ENCODE peak calls at places on chromosomes 1 and 21, in five cellular contexts. K, S, L, Z and F are unnamed samples.

GRCh38 chr1:65112811-65113210 is 35.2 kb upstream of the AK4 start:
- DNase-seq in K (no peak), S (no peak), L (no peak), Z (no peak), F (no peak)

GRCh38 chr1:179883040-179883501 is 986 bp downstream of the TOR1AIP1 start:
- DNase-seq in K (no peak), S (peak; percentile 35), L (no peak), Z (no peak), F (peak; percentile 69)

GRCh38 chr21:22076471-22076870 is 1078.3 kb downstream of the NCAM2 start:
- DNase-seq in K (no peak), S (no peak), L (no peak), Z (no peak), F (no peak)

GRCh38 chr21:39030127-39030884 is 152.9 kb downstream of the PSMG1 start:
- DNase-seq in K (no peak), S (no peak), L (no peak), Z (no peak), F (no peak)

GRCh38 chr1:240000634-240001033 is 91.0 kb upstream of the FMN2 start:
- DNase-seq in K (no peak), S (no peak), L (peak; percentile 68), Z (peak; percentile 82), F (no peak)

GRCh38 chr1:228156941-228157351 is 7.2 kb downstream of the GJC2 start:
- DNase-seq in K (no peak), S (no peak), L (no peak), Z (no peak), F (no peak)

GRCh38 chr1:78716186-78716585 is 66.6 kb downstream of the IFI44 start:
- DNase-seq in K (peak; percentile 55), S (no peak), L (peak; percentile 62), Z (peak; percentile 49), F (no peak)

GRCh38 chr1:182193908-182194550 is 132.5 kb upstream of the ZNF648 start:
- DNase-seq in K (no peak), S (no peak), L (peak; percentile 39), Z (peak; percentile 31), F (no peak)

GRCh38 chr1:116356673-116357072 is 16.4 kb upstream of the ATP1A1 start:
- DNase-seq in K (peak; percentile 85), S (no peak), L (peak; percentile 50), Z (peak; percentile 71), F (no peak)

GRCh38 chr1:38512789-38513188 is 346.8 kb downstream of the RRAGC start:
- DNase-seq in K (no peak), S (no peak), L (no peak), Z (no peak), F (no peak)

GRCh38 chr1:21552715-21553114 is 43.5 kb downstream of the ALPL start:
- DNase-seq in K (peak; percentile 12), S (no peak), L (peak; percentile 98), Z (peak; percentile 93), F (no peak)

GRCh38 chr1:179376223-179376622 is 10.5 kb downstream of the AXDND1 start:
- DNase-seq in K (no peak), S (no peak), L (no peak), Z (no peak), F (peak; percentile 46)

GRCh38 chr1:172394167-172394751 is 26.2 kb upstream of the C1orf105 start:
- DNase-seq in K (no peak), S (no peak), L (peak; percentile 15), Z (peak; percentile 22), F (peak; percentile 96)

GRCh38 chr1:57218487-57219079 is 205.3 kb downstream of the DAB1 start:
- DNase-seq in K (no peak), S (no peak), L (peak; percentile 46), Z (peak; percentile 12), F (no peak)

GRCh38 chr1:15171271-15171908 is 17.8 kb downstream of the TMEM51 start:
- DNase-seq in K (no peak), S (no peak), L (no peak), Z (no peak), F (no peak)

DNA sequence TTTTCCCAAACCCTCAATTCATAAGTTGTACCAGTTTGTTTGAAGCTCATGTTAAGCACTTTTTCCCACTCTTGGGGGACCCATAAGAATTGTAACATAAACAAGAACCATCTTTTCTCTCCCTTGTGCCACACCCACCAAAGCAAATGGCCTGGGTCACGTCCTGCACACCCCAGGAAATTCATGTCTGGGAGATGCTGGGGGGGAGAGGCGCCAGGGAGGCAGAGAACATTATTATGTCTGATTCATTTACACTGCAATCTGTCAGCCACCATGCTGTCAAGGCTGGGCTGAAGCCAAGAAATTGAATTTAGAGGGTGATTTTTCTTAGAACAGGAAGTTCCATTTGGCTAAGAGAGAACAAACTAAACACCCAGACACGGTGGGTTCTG is 37.2 kb upstream of the IPO9 start:
- DNase-seq in K (peak; percentile 88), S (no peak), L (peak; percentile 80), Z (peak; percentile 63), F (no peak)
- H3K4me2 ChIP-seq in K (peak overlapping the region; percentile 53), S (no peak overlapping the region), L (no peak overlapping the region), Z (no peak overlapping the region), F (no peak overlapping the region)

DNA sequence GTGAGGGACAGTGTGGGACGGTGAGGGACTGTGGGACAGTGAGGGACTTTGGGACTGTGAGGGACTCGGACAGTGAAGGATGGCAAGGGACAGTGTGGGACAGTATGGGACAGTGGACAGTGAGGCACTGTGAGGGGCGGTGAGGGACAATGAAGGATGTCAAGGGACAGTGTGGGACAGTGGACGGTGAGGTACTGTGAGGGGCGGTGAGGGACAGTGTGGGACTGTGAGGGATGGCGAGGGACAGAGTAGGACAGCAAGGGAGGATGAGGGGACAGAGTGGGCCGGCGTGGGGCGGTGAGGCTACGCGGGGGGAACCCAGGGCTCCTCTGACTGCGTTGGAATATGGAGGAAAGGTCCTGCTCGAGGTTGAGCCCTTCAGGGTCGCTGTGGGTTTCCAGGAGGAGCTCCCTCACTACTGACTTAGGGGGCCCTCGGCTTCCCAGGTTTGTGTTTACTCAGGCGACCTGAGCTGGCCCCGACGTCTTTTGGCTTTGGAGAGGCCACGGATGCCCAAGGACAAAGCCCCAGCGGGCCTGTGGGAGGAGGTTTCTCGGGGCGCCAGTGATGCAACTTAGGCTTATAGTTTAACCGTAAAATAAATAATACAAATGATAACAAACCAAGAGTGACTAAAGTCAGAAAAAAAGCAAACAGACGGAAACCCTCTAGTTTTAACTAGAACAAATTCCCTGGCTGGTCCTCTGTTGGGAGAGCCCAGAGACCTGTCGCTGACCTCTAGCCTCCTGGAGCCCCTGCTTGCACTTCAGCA is 1.1 kb upstream of the ERRFI1 start:
- DNase-seq in K (no peak), S (no peak), L (peak; percentile 53), Z (peak; percentile 80), F (no peak)
- H3K4me2 ChIP-seq in K (peak overlapping the region; percentile 66), S (peak overlapping the region; percentile 81), L (peak overlapping the region; percentile 99), Z (peak overlapping the region; percentile 100), F (no peak overlapping the region)

GRCh38 chr1:8571200-8571984 is 246.0 kb downstream of the RERE start:
- DNase-seq in K (peak; percentile 94), S (no peak), L (peak; percentile 39), Z (peak; percentile 69), F (no peak)
- H3K4me2 ChIP-seq in K (peak overlapping the region; percentile 85), S (peak overlapping the region; percentile 39), L (peak overlapping the region; percentile 65), Z (peak overlapping the region; percentile 65), F (no peak overlapping the region)

GRCh38 chr1:153945131-153945794 is 1.3 kb downstream of the DENND4B start:
- DNase-seq in K (peak; percentile 35), S (no peak), L (peak; percentile 64), Z (peak; percentile 46), F (peak; percentile 46)

GRCh38 chr1:153946622-153947246 is at the start of gene DENND4B:
- DNase-seq in K (peak; percentile 65), S (peak; percentile 98), L (peak; percentile 64), Z (peak; percentile 65), F (peak; percentile 94)

GRCh38 chr1:153944005-153944821 is 2.3 kb downstream of the DENND4B start:
- DNase-seq in K (no peak), S (no peak), L (no peak), Z (no peak), F (no peak)

GRCh38 chr1:153944822-153945117 is 1.7 kb downstream of the DENND4B start:
- DNase-seq in K (no peak), S (no peak), L (no peak), Z (no peak), F (no peak)

DNA sequence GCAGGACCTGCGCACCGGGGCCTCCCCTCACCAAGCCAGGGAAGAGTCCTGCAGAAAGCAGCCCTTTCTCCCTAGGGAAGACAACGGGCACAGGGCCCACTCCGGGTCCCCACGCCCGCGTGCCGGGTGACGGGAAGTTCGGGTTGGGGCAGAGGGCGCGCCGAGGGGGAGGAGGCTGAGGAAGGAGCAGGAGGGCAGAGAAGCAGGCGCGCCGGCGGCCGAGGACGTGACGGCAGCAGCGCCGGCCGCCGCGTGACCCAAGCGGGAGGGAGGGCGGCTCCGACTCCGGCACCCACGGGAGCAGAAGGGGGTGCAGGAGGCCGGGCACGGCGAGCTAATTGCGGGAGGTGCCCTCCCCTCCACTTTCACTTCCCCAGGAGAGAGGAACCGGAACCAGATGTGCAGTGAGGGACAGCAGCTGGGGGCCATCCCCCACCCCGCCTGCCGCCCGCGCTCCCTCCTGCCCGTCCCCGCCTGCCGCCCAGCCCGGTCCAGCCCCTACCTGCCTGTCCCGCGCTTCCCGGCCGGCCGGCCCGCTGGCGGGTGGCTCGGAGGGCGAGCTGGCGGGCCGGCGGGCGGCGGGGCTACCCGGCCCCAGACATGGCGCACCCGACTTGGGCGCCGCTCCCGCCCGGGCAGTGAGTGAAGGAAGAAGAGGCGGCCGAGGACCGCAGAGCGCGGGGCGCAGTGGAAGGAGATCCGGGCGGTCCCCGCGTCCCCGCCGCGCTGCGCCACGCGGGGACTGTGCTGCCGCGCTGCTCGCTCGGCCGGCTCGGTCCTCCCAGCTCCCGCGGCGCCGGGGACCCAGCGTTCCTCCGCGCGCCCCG is 510 bp downstream of the DENND4B start:
- DNase-seq in K (peak; percentile 77), S (peak; percentile 61), L (peak; percentile 61), Z (peak; percentile 56), F (peak; percentile 94)
- H3K4me2 ChIP-seq in K (peak overlapping the region; percentile 73), S (peak overlapping the region; percentile 89), L (peak overlapping the region; percentile 99), Z (peak overlapping the region; percentile 100), F (peak overlapping the region; percentile 89)

GRCh38 chr1:41003640-41004220 is 17.8 kb downstream of the SLFNL1 start:
- DNase-seq in K (peak; percentile 95), S (peak; percentile 79), L (peak; percentile 98), Z (peak; percentile 100), F (peak; percentile 91)
- H3K4me2 ChIP-seq in K (no peak overlapping the region), S (peak overlapping the region; percentile 24), L (no peak overlapping the region), Z (no peak overlapping the region), F (no peak overlapping the region)

DNA sequence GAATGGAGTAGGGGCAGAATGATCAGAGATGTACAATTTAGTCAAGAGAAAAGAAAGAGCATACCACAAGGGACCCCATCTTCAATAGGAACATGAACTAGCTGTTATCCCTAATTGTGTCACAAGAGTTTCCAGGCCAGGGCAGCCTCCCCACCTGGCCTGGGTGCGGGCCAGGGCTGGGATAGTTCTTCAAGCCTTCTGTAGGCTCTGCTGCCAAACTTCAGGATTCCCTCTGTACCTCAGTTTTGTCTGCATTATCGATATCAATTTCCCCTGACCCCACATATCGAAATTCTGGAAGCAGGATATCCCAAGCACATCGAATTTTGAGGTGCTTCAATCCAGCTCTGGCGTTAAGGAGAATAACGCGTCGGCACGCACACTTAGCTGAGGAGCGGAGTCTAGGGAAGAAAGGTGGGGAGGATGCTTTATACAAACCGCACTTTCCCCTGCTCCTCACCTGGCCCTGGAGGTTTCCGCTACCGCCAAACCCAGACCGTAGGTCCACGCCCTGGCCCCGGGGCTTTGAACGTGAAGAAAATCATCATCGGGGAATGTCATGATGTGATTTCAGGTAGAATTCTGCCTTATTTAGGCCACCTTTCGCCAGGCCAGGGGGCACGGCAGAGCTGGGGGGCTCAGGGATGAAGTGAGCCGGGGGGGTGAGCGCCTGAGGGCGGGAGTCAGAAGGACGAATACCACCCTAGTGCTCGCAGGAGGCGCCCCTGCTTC is 7.4 kb downstream of the HLX start:
- DNase-seq in K (no peak), S (no peak), L (no peak), Z (no peak), F (no peak)
- H3K4me2 ChIP-seq in K (no peak overlapping the region), S (no peak overlapping the region), L (no peak overlapping the region), Z (no peak overlapping the region), F (no peak overlapping the region)